ENCODE peak calls at places on chromosome 9, in seven cellular contexts. I is effector memory CD4-positive, alpha-beta T cell; W is stimulated activated CD4-positive, alpha-beta T cell treated with anti-CD3 and anti-CD28 coated beads, TNF-alpha, amount 100 ng/mL, for 48 hours; F is amniotic stem cell; C is frontal cortex; D is GM12892; E is fibroblast of mammary gland. H is an unnamed sample.

GRCh38 chr9:134802201-134802795 is 78.3 kb upstream of the FCN2 start:
- DNase-seq in I (no peak), W (no peak), F (no peak), C (no peak), D (no peak), E (no peak), H (no peak)

GRCh38 chr9:111036946-111037743 is 1.1 kb downstream of the LPAR1 start:
- DNase-seq in I (no peak), W (no peak), F (no peak), C (no peak), D (no peak), E (peak; percentile 56), H (no peak)

GRCh38 chr9:135065151-135065550 is 22.3 kb upstream of the OLFM1 start:
- DNase-seq in I (no peak), W (no peak), F (no peak), C (no peak), D (no peak), E (no peak), H (no peak)

GRCh38 chr9:8660383-8660782 is 860.8 kb upstream of the DMAC1 start:
- DNase-seq in I (no peak), W (no peak), F (no peak), C (no peak), D (no peak), E (peak; percentile 79), H (no peak)

GRCh38 chr9:107491081-107492053 is 1.8 kb upstream of the KLF4 start:
- DNase-seq in I (no peak), W (no peak), F (no peak), C (peak; percentile 47), D (no peak), E (peak; percentile 24), H (peak; percentile 36)

GRCh38 chr9:99056876-99057664 is 47.8 kb upstream of the TGFBR1 start:
- DNase-seq in I (no peak), W (peak; percentile 22), F (no peak), C (no peak), D (no peak), E (peak; percentile 84), H (no peak)

GRCh38 chr9:109846781-109847180 is 66.8 kb downstream of the PALM2AKAP2 start:
- DNase-seq in I (no peak), W (no peak), F (no peak), C (no peak), D (no peak), E (peak; percentile 64), H (no peak)

GRCh38 chr9:8254527-8254926 is 454.9 kb upstream of the DMAC1 start:
- DNase-seq in I (no peak), W (no peak), F (no peak), C (no peak), D (no peak), E (peak; percentile 79), H (no peak)

GRCh38 chr9:110536802-110537201 is 42.7 kb downstream of the SVEP1 start:
- DNase-seq in I (no peak), W (no peak), F (no peak), C (no peak), D (no peak), E (peak; percentile 95), H (no peak)

GRCh38 chr9:101716629-101717028 is 21.8 kb downstream of the GRIN3A start:
- DNase-seq in I (no peak), W (no peak), F (no peak), C (no peak), D (no peak), E (peak; percentile 61), H (no peak)

GRCh38 chr9:15834541-15834940 is 281.7 kb downstream of the CCDC171 start:
- DNase-seq in I (no peak), W (no peak), F (no peak), C (no peak), D (no peak), E (peak; percentile 27), H (no peak)

H was measured in endothelial cell.